ENCODE peak calls at places on chromosome 15, in six cellular contexts. One of them, this sample, is unnamed.
A peak's percentile ranks its signal among the peaks of the same experiment; 100 is the strongest.

GRCh38 chr15:84983711-84984110 is 2.1 kb downstream of the PDE8A start:
- DNase-seq in thoracic aorta: no peak
- DNase-seq in heart left ventricle: no peak
- DNase-seq in A673: no peak
- DNase-seq in body of pancreas: peak; percentile 28
- DNase-seq in uterus: no peak
- DNase-seq in this sample: no peak

GRCh38 chr15:39434126-39434525 is 146.8 kb upstream of the THBS1 start:
- DNase-seq in thoracic aorta: no peak
- DNase-seq in heart left ventricle: no peak
- DNase-seq in A673: no peak
- DNase-seq in body of pancreas: no peak
- DNase-seq in uterus: no peak
- DNase-seq in this sample: no peak

GRCh38 chr15:52262364-52262763 is 33.2 kb downstream of the MYO5C start:
- DNase-seq in thoracic aorta: no peak
- DNase-seq in heart left ventricle: no peak
- DNase-seq in A673: no peak
- DNase-seq in body of pancreas: no peak
- DNase-seq in uterus: no peak
- DNase-seq in this sample: no peak

GRCh38 chr15:89198934-89199333 is 22.4 kb downstream of the RLBP1 start:
- DNase-seq in thoracic aorta: no peak
- DNase-seq in heart left ventricle: no peak
- DNase-seq in A673: no peak
- DNase-seq in body of pancreas: peak; percentile 48
- DNase-seq in uterus: no peak
- DNase-seq in this sample: no peak

GRCh38 chr15:63791236-63791635 is 42.5 kb downstream of the HERC1 start:
- DNase-seq in thoracic aorta: no peak
- DNase-seq in heart left ventricle: no peak
- DNase-seq in A673: no peak
- DNase-seq in body of pancreas: no peak
- DNase-seq in uterus: no peak
- DNase-seq in this sample: no peak

GRCh38 chr15:62594017-62594416 is 428.9 kb upstream of the C2CD4B start:
- DNase-seq in thoracic aorta: no peak
- DNase-seq in heart left ventricle: no peak
- DNase-seq in A673: no peak
- DNase-seq in body of pancreas: no peak
- DNase-seq in uterus: no peak
- DNase-seq in this sample: no peak

GRCh38 chr15:95368211-95368610 is 962.3 kb upstream of the NR2F2 start:
- DNase-seq in thoracic aorta: no peak
- DNase-seq in heart left ventricle: no peak
- DNase-seq in A673: peak; percentile 61
- DNase-seq in body of pancreas: no peak
- DNase-seq in uterus: no peak
- DNase-seq in this sample: no peak

GRCh38 chr15:90869601-90870353 is 1.4 kb downstream of the FURIN start:
- DNase-seq in thoracic aorta: peak; percentile 60
- DNase-seq in heart left ventricle: peak; percentile 92
- DNase-seq in A673: peak; percentile 94
- DNase-seq in body of pancreas: peak; percentile 53
- DNase-seq in uterus: peak; percentile 41
- DNase-seq in this sample: no peak

GRCh38 chr15:28961391-28961790 is 75.6 kb downstream of the APBA2 start:
- DNase-seq in thoracic aorta: no peak
- DNase-seq in heart left ventricle: no peak
- DNase-seq in A673: no peak
- DNase-seq in body of pancreas: no peak
- DNase-seq in uterus: no peak
- DNase-seq in this sample: no peak

GRCh38 chr15:68693071-68693470 is 114.3 kb downstream of the CORO2B start:
- DNase-seq in thoracic aorta: no peak
- DNase-seq in heart left ventricle: no peak
- DNase-seq in A673: peak; percentile 80
- DNase-seq in body of pancreas: no peak
- DNase-seq in uterus: no peak
- DNase-seq in this sample: no peak

GRCh38 chr15:39455502-39455991 is 125.3 kb upstream of the THBS1 start:
- DNase-seq in thoracic aorta: no peak
- DNase-seq in heart left ventricle: no peak
- DNase-seq in A673: peak; percentile 31
- DNase-seq in body of pancreas: peak; percentile 33
- DNase-seq in uterus: no peak
- DNase-seq in this sample: no peak

GRCh38 chr15:51121118-51121517 is 26.4 kb upstream of the TNFAIP8L3 start:
- DNase-seq in thoracic aorta: peak; percentile 60
- DNase-seq in heart left ventricle: peak; percentile 61
- DNase-seq in A673: no peak
- DNase-seq in body of pancreas: no peak
- DNase-seq in uterus: peak; percentile 77
- DNase-seq in this sample: no peak

GRCh38 chr15:62549345-62549970 is 384.4 kb upstream of the C2CD4B start:
- DNase-seq in thoracic aorta: no peak
- DNase-seq in heart left ventricle: no peak
- DNase-seq in A673: peak; percentile 53
- DNase-seq in body of pancreas: peak; percentile 49
- DNase-seq in uterus: no peak
- DNase-seq in this sample: peak; percentile 66

GRCh38 chr15:80026754-80027153 is 32.7 kb upstream of the ZFAND6 start:
- DNase-seq in thoracic aorta: no peak
- DNase-seq in heart left ventricle: no peak
- DNase-seq in A673: no peak
- DNase-seq in body of pancreas: no peak
- DNase-seq in uterus: no peak
- DNase-seq in this sample: no peak

DNA sequence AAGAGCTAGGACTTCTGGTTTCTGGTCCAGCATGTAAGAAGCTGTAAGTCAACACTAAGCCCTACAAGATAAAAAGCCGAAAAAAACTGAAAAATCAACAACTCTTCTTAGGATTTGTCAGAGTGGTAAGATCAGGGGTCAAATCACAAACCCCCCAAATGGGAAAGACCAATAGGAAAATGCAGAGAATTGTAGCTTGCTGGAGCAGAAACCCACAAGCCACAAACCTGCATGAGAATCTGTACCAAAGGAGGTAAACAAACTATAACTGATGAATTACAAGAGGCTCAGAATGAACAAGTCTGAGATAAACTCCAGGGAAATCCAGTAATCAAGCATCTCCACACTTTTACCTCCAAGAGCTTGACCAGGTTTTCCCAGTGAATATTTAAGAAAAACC is 36.0 kb downstream of the RFX7 start:
- DNase-seq in thoracic aorta: no peak
- DNase-seq in heart left ventricle: no peak
- DNase-seq in A673: no peak
- DNase-seq in body of pancreas: no peak
- DNase-seq in uterus: no peak
- DNase-seq in this sample: no peak
- H3K4me1 ChIP-seq in thoracic aorta: peaks cover 28% of the 10 kb centered on the region
- H3K4me1 ChIP-seq in heart left ventricle: peaks cover 7% of the 10 kb centered on the region
- H3K4me1 ChIP-seq in A673: peaks cover 4% of the 10 kb centered on the region
- H3K4me1 ChIP-seq in body of pancreas: peaks cover 24% of the 10 kb centered on the region
- H3K4me1 ChIP-seq in uterus: no peaks in the 10 kb centered on the region
- H3K4me1 ChIP-seq in this sample: no peaks in the 10 kb centered on the region

DNA sequence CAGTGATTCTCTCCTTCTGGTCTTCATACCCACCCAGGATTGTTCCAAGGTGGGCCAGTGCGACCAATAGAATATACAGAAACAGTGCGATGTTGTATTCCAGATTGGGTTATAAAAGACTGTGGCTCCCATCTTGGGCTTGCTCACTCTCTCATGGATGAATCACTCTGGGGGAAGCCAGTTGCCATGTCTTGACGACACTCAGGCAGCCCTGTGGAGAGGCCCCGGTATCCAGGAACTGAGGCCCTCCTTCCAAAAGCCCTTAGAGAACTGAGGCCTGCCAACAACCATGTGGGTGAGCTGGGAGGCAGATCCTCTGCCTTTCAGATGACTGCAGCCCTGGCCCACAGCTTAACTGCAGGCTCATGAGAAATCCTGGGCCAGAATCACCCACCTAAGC is 57.2 kb downstream of the SH3GL3 start:
- DNase-seq in thoracic aorta: no peak
- DNase-seq in heart left ventricle: no peak
- DNase-seq in A673: peak; percentile 23
- DNase-seq in body of pancreas: no peak
- DNase-seq in uterus: no peak
- DNase-seq in this sample: no peak
- TF ChIP-seq CTCF in thoracic aorta: no peak
- TF ChIP-seq CTCF in heart left ventricle: no peak
- TF ChIP-seq CTCF in A673: no peak
- TF ChIP-seq CTCF in body of pancreas: no peak
- TF ChIP-seq CTCF in uterus: no peak
- TF ChIP-seq CTCF in this sample: no peak

DNA sequence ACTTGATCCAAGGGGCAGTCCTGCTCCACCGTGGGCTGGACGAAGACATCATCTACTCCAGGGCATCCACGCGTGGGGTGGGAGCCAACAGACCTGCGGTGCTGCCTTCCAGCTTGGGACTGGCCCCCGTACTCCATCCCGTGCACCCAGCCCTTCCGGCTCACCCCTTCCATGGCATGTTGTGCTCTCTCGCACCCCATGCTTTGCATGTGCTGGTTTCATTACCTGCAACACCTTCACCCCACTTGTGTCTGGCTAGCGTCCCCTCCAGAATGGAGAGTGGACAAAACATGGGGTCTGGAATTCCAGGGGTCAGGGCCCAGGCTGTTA is 30.2 kb downstream of the SEMA7A start:
- DNase-seq in thoracic aorta: no peak
- DNase-seq in heart left ventricle: no peak
- DNase-seq in A673: no peak
- DNase-seq in body of pancreas: no peak
- DNase-seq in uterus: no peak
- DNase-seq in this sample: no peak
- H3K4me1 ChIP-seq in thoracic aorta: no peaks in the 10 kb centered on the region
- H3K4me1 ChIP-seq in heart left ventricle: peaks cover 4% of the 10 kb centered on the region
- H3K4me1 ChIP-seq in A673: peaks cover 27% of the 10 kb centered on the region
- H3K4me1 ChIP-seq in body of pancreas: no peaks in the 10 kb centered on the region
- H3K4me1 ChIP-seq in uterus: no peaks in the 10 kb centered on the region
- H3K4me1 ChIP-seq in this sample: no peaks in the 10 kb centered on the region

DNA sequence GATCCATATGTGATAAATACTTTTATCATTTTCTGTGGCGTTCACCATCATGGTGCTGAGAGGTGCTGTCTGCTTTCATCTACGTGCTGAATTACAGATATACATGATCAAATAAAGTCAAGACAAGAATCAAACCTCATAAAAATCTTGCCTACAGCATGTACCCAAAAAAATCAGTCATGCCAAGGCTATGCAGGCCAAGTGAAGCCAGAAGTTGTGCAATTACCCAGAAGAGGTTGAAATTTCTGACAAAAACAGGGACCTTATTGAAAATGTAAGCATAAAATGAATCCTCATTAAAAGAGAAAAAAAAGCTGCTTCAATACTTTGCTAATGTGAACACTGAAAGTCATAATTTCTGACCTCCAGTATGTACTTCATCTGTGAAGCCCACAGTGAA is 10.7 kb upstream of the MEF2A start:
- DNase-seq in thoracic aorta: no peak
- DNase-seq in heart left ventricle: no peak
- DNase-seq in A673: no peak
- DNase-seq in body of pancreas: no peak
- DNase-seq in uterus: no peak
- DNase-seq in this sample: no peak
- TF ChIP-seq CTCF in thoracic aorta: no peak
- TF ChIP-seq CTCF in heart left ventricle: no peak
- TF ChIP-seq CTCF in A673: no peak
- TF ChIP-seq CTCF in body of pancreas: no peak
- TF ChIP-seq CTCF in uterus: no peak
- TF ChIP-seq CTCF in this sample: no peak

This sample was measured in BE2C.